ENCODE peak calls at places on chromosomes 7 and 10, in eight cellular contexts. U, Q, E, K, M, L, T and O are unnamed samples.

GRCh38 chr7:46003896-46004875 is 83.1 kb upstream of the IGFBP3 start:
- DNase-seq in K (peak), U (no peak), L (peak), M (no peak), T (no peak), E (no peak), Q (peak), O (no peak)

GRCh38 chr7:129161524-129161923 is 17.0 kb downstream of the TSPAN33 start:
- DNase-seq in Q (no peak), E (no peak), T (no peak), U (no peak), M (no peak), K (no peak), L (no peak), O (no peak)

GRCh38 chr7:18667466-18667865 is 171.9 kb downstream of the HDAC9 start:
- DNase-seq in L (peak), K (no peak), U (no peak), E (peak), T (no peak), Q (peak), M (no peak), O (no peak)

GRCh38 chr10:110698782-110699201 is 54.7 kb downstream of the RBM20 start:
- DNase-seq in K (no peak), U (no peak), M (no peak), Q (no peak), E (no peak), T (no peak), L (no peak), O (no peak)

GRCh38 chr7:16071246-16071857 is 350.0 kb downstream of the CRPPA start:
- DNase-seq in M (no peak), K (peak), E (peak), L (peak), Q (peak), T (no peak), U (no peak), O (peak)

GRCh38 chr7:36036590-36036989 is 116.5 kb upstream of the EEPD1 start:
- DNase-seq in Q (peak), E (no peak), L (no peak), M (no peak), K (no peak), U (no peak), T (no peak), O (no peak)

GRCh38 chr7:39357648-39358047 is 208.6 kb upstream of the YAE1 start:
- DNase-seq in T (no peak), M (no peak), L (no peak), U (no peak), Q (no peak), E (peak), K (no peak), O (no peak)

GRCh38 chr7:51325231-51325630 is 8.6 kb upstream of the COBL start:
- DNase-seq in K (no peak), Q (no peak), T (no peak), E (no peak), L (no peak), M (no peak), U (no peak), O (no peak)

GRCh38 chr10:67839957-67840356 is 2.0 kb upstream of the DNAJC12 start:
- DNase-seq in K (no peak), L (peak), M (no peak), Q (no peak), T (no peak), U (no peak), E (no peak), O (no peak)

GRCh38 chr7:140915948-140916555 is 8.7 kb downstream of the BRAF start:
- DNase-seq in L (no peak), E (no peak), M (no peak), Q (no peak), U (no peak), K (no peak), T (no peak), O (no peak)

GRCh38 chr10:100668001-100668400 is 77.4 kb upstream of the PAX2 start:
- DNase-seq in M (no peak), Q (no peak), E (no peak), L (no peak), K (no peak), U (no peak), T (no peak), O (no peak)

GRCh38 chr7:153529651-153530165 is 522.5 kb upstream of the DPP6 start:
- DNase-seq in L (no peak), M (no peak), K (no peak), E (no peak), Q (no peak), U (no peak), T (no peak), O (no peak)

GRCh38 chr10:82982110-82982608 is 1107.2 kb downstream of the NRG3 start:
- DNase-seq in M (no peak), T (no peak), K (no peak), U (no peak), Q (no peak), E (no peak), L (peak), O (no peak)

GRCh38 chr7:11373546-11374142 is 400.0 kb downstream of the PHF14 start:
- DNase-seq in U (no peak), L (peak), Q (no peak), M (no peak), K (peak), E (peak), T (no peak), O (no peak)

GRCh38 chr10:60140681-60141632 is 234.6 kb upstream of the CCDC6 start:
- DNase-seq in M (no peak), L (peak), T (no peak), E (peak), U (no peak), K (no peak), Q (peak), O (no peak)

GRCh38 chr7:41724996-41725395 is 22.1 kb upstream of the INHBA start:
- DNase-seq in Q (no peak), L (no peak), K (no peak), U (no peak), E (no peak), T (no peak), M (no peak), O (no peak)

GRCh38 chr7:20331912-20332317 is 1.2 kb downstream of the ITGB8 start:
- DNase-seq in L (no peak), E (peak), M (no peak), T (no peak), K (no peak), U (no peak), Q (peak), O (no peak)

GRCh38 chr7:28926871-28927597 is 31.1 kb downstream of the TRIL start:
- DNase-seq in T (no peak), Q (peak), K (peak), L (peak), E (peak), U (peak), M (peak), O (peak)

GRCh38 chr10:9608592-9608991 is 1409.1 kb upstream of the CELF2 start:
- DNase-seq in T (no peak), M (no peak), E (peak), Q (no peak), L (peak), K (no peak), U (no peak), O (no peak)

GRCh38 chr7:149882264-149883048 is 8.7 kb downstream of the ATP6V0E2 start:
- DNase-seq in T (no peak), E (no peak), Q (no peak), M (no peak), U (no peak), K (no peak), L (no peak), O (no peak)

GRCh38 chr7:18241543-18242231 is 214.0 kb upstream of the PRPS1L1 start:
- DNase-seq in L (no peak), E (peak), M (no peak), T (no peak), Q (no peak), U (no peak), K (no peak), O (peak)

GRCh38 chr10:78427497-78428031 is 393.9 kb downstream of the RPS24 start:
- DNase-seq in L (no peak), Q (no peak), K (no peak), M (no peak), U (no peak), E (no peak), T (no peak), O (no peak)

GRCh38 chr10:33117816-33118215 is 159.8 kb upstream of the ITGB1 start:
- DNase-seq in T (no peak), E (no peak), U (no peak), M (peak), K (no peak), L (no peak), Q (no peak), O (peak)